ENCODE peak calls at places on chromosomes 2 and 18, in eight cellular contexts. M is T-helper 2 cell; S is ELR; Y is GM23248; U is anterior cingulate cortex; A is CD8-positive, alpha-beta memory T cell; V is pancreas; E is lung. J is an unnamed sample.

GRCh38 chr18:55405655-55406373 is 182.2 kb downstream of the TCF4 start:
- DNase-seq in M (no peak), S (peak), Y (peak), U (peak), A (no peak), V (no peak), E (peak), J (no peak)

GRCh38 chr2:148794558-148794957 is 80.5 kb upstream of the KIF5C start:
- DNase-seq in M (no peak), S (peak), Y (peak), U (no peak), A (no peak), V (no peak), E (no peak), J (no peak)

GRCh38 chr2:15668611-15669305 is 77.1 kb downstream of the DDX1 start:
- DNase-seq in M (no peak), S (no peak), Y (no peak), U (no peak), A (no peak), V (no peak), E (no peak), J (no peak)

GRCh38 chr2:7127687-7128086 is 210.5 kb downstream of the RNF144A start:
- DNase-seq in M (no peak), S (no peak), Y (no peak), U (no peak), A (no peak), V (no peak), E (no peak), J (no peak)

GRCh38 chr18:45688834-45689233 is 35.1 kb upstream of the SLC14A1 start:
- DNase-seq in M (no peak), S (no peak), Y (no peak), U (no peak), A (peak), V (no peak), E (no peak), J (no peak)

GRCh38 chr18:22467760-22468553 is 50.2 kb upstream of the CTAGE1 start:
- DNase-seq in M (no peak), S (peak), Y (peak), U (no peak), A (no peak), V (no peak), E (no peak), J (no peak)

GRCh38 chr18:1075310-1075709 is 170.6 kb downstream of the ADCYAP1 start:
- DNase-seq in M (no peak), S (no peak), Y (no peak), U (no peak), A (no peak), V (no peak), E (no peak), J (no peak)

GRCh38 chr2:50952596-50952995 is 79.3 kb downstream of the NRXN1 start:
- DNase-seq in M (no peak), S (no peak), Y (no peak), U (no peak), A (no peak), V (no peak), E (no peak), J (no peak)

GRCh38 chr18:33751613-33752221 is 173.7 kb downstream of the ASXL3 start:
- DNase-seq in M (no peak), S (peak), Y (peak), U (no peak), A (no peak), V (no peak), E (no peak), J (no peak)

GRCh38 chr2:162379719-162380580 is 36.0 kb downstream of the GCA start:
- DNase-seq in M (no peak), S (no peak), Y (no peak), U (no peak), A (no peak), V (no peak), E (no peak), J (no peak)

GRCh38 chr18:32956591-32957310 is 183.9 kb upstream of the KLHL14 start:
- DNase-seq in M (no peak), S (no peak), Y (peak), U (no peak), A (no peak), V (no peak), E (no peak), J (no peak)

GRCh38 chr2:203869610-203870042 is 2.1 kb downstream of the CTLA4 start:
- DNase-seq in M (peak), S (no peak), Y (no peak), U (no peak), A (peak), V (no peak), E (no peak), J (no peak)

GRCh38 chr18:11909081-11909410 is 929 bp upstream of the MPPE1 start:
- DNase-seq in M (no peak), S (no peak), Y (no peak), U (no peak), A (no peak), V (no peak), E (no peak), J (no peak)

GRCh38 chr18:47425365-47425764 is 173.9 kb upstream of the SKOR2 start:
- DNase-seq in M (no peak), S (no peak), Y (no peak), U (no peak), A (no peak), V (no peak), E (no peak), J (no peak)

GRCh38 chr2:154995332-154995731 is 296.8 kb downstream of the KCNJ3 start:
- DNase-seq in M (no peak), S (no peak), Y (no peak), U (no peak), A (no peak), V (no peak), E (no peak), J (no peak)

GRCh38 chr2:11932896-11933295 is 186.5 kb downstream of the LPIN1 start:
- DNase-seq in M (no peak), S (no peak), Y (no peak), U (no peak), A (no peak), V (no peak), E (no peak), J (no peak)

GRCh38 chr2:85826990-85827878 is 61.6 kb downstream of the ST3GAL5 start:
- DNase-seq in M (peak), S (peak), Y (peak), U (peak), A (peak), V (peak), E (peak), J (no peak)

GRCh38 chr2:723761-724160 is 46.6 kb upstream of the TMEM18 start:
- DNase-seq in M (no peak), S (no peak), Y (no peak), U (no peak), A (no peak), V (no peak), E (no peak), J (no peak)

GRCh38 chr2:120954939-120955338 is 219.3 kb downstream of the GLI2 start:
- DNase-seq in M (no peak), S (no peak), Y (no peak), U (no peak), A (no peak), V (no peak), E (no peak), J (no peak)

GRCh38 chr2:65823511-65823910 is 391.1 kb upstream of the SPRED2 start:
- DNase-seq in M (no peak), S (no peak), Y (no peak), U (no peak), A (no peak), V (no peak), E (no peak), J (no peak)

GRCh38 chr2:239307221-239307569 is 93.6 kb downstream of the HDAC4 start:
- DNase-seq in M (no peak), S (no peak), Y (no peak), U (no peak), A (no peak), V (peak), E (no peak), J (no peak)

GRCh38 chr2:128498086-128498485 is 179.4 kb upstream of the HS6ST1 start:
- DNase-seq in M (no peak), S (no peak), Y (no peak), U (no peak), A (no peak), V (no peak), E (no peak), J (no peak)

GRCh38 chr2:40488101-40488598 is 36.3 kb upstream of the SLC8A1 start:
- DNase-seq in M (no peak), S (peak), Y (peak), U (no peak), A (no peak), V (no peak), E (no peak), J (no peak)

GRCh38 chr2:102442967-102443828 is 20.2 kb downstream of the IL18RAP start:
- DNase-seq in M (no peak), S (peak), Y (peak), U (no peak), A (no peak), V (no peak), E (no peak), J (no peak)

GRCh38 chr2:46258937-46259781 is 38.0 kb upstream of the EPAS1 start:
- DNase-seq in M (no peak), S (no peak), Y (no peak), U (no peak), A (no peak), V (no peak), E (no peak), J (no peak)

GRCh38 chr18:79954791-79955190 is 3.3 kb upstream of the SLC66A2 start:
- DNase-seq in M (no peak), S (no peak), Y (no peak), U (no peak), A (no peak), V (no peak), E (no peak), J (no peak)

J was measured in GM12864.